ENCODE peak calls at places on chromosomes 4 and X, in four cellular contexts. A, K, Q and N are unnamed samples.

GRCh38 chr4:25667931-25668557 is 12.4 kb downstream of the SLC34A2 start:
- DNase-seq in A (peak; percentile 22), K (peak; percentile 12), Q (no peak), N (no peak)

GRCh38 chr4:153394945-153395344 is 50.5 kb downstream of the MND1 start:
- DNase-seq in A (no peak), K (no peak), Q (no peak), N (no peak)

GRCh38 chr4:103498161-103499070 is 221.4 kb downstream of the TACR3 start:
- DNase-seq in A (no peak), K (no peak), Q (no peak), N (peak; percentile 38)

GRCh38 chrX:1167466-1167865 is 45.0 kb downstream of the CRLF2 start:
- DNase-seq in A (no peak), K (no peak), Q (no peak), N (no peak)

GRCh38 chr4:53057679-53058078 is 195.6 kb downstream of the RASL11B start:
- DNase-seq in A (no peak), K (no peak), Q (no peak), N (no peak)

GRCh38 chrX:40169193-40170086 is 71.7 kb upstream of the BCOR start:
- DNase-seq in A (peak; percentile 79), K (peak; percentile 70), Q (no peak), N (peak; percentile 77)

GRCh38 chrX:69150294-69150960 is 14.8 kb downstream of the PJA1 start:
- DNase-seq in A (peak; percentile 10), K (no peak), Q (no peak), N (no peak)

GRCh38 chr4:6188687-6189305 is 11.6 kb downstream of the JAKMIP1 start:
- DNase-seq in A (no peak), K (no peak), Q (no peak), N (no peak)

GRCh38 chr4:179110356-179110755 is 1668.1 kb upstream of the AGA start:
- DNase-seq in A (no peak), K (no peak), Q (no peak), N (no peak)

GRCh38 chr4:24001945-24002640 is 112.2 kb upstream of the PPARGC1A start:
- DNase-seq in A (no peak), K (no peak), Q (no peak), N (no peak)

GRCh38 chr4:90121961-90122748 is 5.0 kb upstream of the CCSER1 start:
- DNase-seq in A (no peak), K (no peak), Q (no peak), N (no peak)

GRCh38 chr4:48403779-48404178 is 62.5 kb downstream of the SLAIN2 start:
- DNase-seq in A (no peak), K (no peak), Q (no peak), N (no peak)

DNA sequence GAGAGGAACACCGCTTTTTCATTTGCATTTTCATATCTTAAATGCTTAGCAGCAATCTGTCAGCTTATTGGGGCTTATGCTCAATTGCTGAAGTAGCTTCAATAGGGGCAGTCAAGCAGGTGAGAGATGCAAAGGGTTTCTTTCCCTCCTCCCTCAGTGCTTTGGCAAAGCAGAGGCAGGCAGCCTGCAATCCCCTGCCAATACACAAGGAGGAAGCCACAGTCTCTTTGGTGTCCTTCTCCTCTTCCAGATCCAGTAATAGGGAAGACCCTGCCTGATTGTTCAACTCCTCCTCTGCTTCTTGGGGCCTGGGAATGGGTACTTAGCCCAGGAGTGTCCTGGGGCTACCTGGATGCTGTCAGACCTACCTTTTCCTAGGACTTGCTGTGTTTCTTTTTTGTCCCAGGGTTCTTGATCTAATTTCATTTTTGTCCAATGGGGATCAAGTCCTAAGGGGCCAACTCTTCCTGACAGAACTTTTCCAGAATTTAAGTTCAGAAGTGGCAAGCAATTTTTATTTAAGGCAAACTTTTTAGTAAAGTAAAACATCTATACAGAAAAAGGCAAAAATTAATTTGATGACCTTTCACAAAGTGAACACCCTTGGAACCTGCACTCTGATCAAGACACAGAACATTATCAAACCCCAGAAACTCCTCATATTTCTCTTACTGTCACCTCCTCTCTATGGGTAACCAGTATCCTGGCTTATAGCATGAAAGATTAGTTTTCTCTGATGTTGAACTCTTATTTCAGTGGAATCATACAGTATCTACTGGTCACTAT is 260.3 kb downstream of the PPP3CA start:
- DNase-seq in A (no peak), K (no peak), Q (no peak), N (no peak)
- TF ChIP-seq CTCF in A (no peak), K (no peak), Q (no peak), N (no peak)

GRCh38 chr4:87356832-87357526 is 34.0 kb downstream of the HSD17B11 start:
- DNase-seq in A (no peak), K (no peak), Q (no peak), N (no peak)

GRCh38 chr4:87354168-87355102 is 31.8 kb upstream of the HSD17B13 start:
- DNase-seq in A (no peak), K (peak; percentile 76), Q (no peak), N (no peak)

GRCh38 chr4:87359258-87359657 is 31.7 kb downstream of the HSD17B11 start:
- DNase-seq in A (no peak), K (no peak), Q (no peak), N (no peak)

DNA sequence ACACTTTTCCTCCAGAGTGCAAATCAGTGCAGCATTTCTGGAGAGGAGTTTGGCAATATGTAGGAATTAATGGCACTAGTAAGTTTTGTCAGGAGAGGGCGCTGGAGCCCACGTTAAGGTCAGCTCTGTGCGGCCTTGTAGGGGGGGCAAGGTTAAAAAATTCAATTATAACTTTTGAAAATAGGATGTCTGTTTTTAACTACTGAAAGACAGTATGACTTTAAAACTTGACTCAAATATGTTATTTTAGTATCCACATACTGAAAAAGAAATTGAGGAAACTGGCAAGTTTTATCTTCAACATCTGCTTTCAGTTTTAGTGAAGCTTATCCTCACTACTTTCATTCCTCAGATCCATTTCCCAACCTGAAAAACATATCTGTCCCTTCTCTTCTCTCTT is 30.9 kb upstream of the HSD17B13 start:
- DNase-seq in A (no peak), K (peak; percentile 76), Q (no peak), N (peak; percentile 41)
- TF ChIP-seq CTCF in A (peak; percentile 12), K (peak; percentile 50), Q (no peak), N (peak; percentile 71)

GRCh38 chr4:126051709-126052424 is 737.1 kb downstream of the FAT4 start:
- DNase-seq in A (no peak), K (no peak), Q (no peak), N (no peak)
- TF ChIP-seq CTCF in A (no peak), K (no peak), Q (no peak), N (no peak)

GRCh38 chr4:7323461-7323871 is 111.3 kb downstream of the PSAPL1 start:
- DNase-seq in A (no peak), K (no peak), Q (no peak), N (no peak)

GRCh38 chr4:7323872-7324650 is 110.7 kb downstream of the PSAPL1 start:
- DNase-seq in A (no peak), K (peak; percentile 60), Q (no peak), N (no peak)

GRCh38 chr4:7325541-7325940 is 109.2 kb downstream of the PSAPL1 start:
- DNase-seq in A (no peak), K (peak; percentile 44), Q (no peak), N (no peak)

GRCh38 chr4:7326306-7326692 is 108.4 kb downstream of the PSAPL1 start:
- DNase-seq in A (no peak), K (peak; percentile 59), Q (no peak), N (no peak)

DNA sequence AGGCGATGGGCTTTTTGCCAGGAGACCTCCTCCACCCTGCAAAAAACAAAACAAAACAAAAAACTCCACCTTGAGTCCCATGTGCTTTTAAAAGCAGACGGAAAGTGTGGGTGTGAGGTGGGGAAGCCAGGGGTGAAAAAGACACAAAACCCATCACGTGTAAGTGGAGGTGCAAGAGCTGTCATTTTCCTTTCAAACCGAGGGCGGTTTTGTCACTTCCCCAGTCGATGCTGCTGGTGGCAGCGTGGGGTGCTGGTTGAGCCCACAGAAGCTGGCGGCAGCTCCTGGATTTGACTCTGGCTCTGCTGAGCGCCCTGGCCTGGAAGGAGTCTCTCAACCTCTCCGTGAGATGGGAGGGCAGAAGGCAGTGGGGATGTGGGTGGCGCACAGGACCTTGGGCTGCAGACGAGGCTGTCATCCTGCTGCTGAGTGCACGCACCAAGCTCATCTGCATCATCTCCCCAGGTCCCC is 110.0 kb downstream of the PSAPL1 start:
- DNase-seq in A (no peak), K (peak; percentile 56), Q (no peak), N (no peak)
- TF ChIP-seq CTCF in A (no peak), K (no peak), Q (no peak), N (no peak)

DNA sequence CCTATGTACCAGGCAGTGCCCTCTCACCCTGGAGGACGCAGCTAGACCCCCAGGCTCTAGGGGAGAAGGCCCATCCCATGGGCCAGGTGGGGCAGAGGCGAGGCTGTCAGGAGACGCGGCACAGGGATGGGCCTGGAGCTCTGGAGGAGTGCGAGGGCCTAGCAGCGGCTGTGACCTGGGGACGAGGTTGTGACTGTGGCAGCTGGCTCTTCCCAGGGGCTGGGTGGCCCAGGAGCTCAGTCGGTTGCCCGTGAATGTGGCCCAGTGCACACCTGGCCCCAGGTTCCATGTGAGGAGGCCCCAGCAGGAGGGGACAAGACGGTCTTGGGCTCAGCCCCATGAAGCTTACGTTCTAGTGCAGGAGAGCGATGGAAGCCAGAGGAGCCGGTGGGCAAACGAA is 31.0 kb upstream of the ADRA2C start:
- DNase-seq in A (no peak), K (no peak), Q (no peak), N (no peak)
- TF ChIP-seq CTCF in A (no peak), K (no peak), Q (no peak), N (no peak)

GRCh38 chr4:47000406-47000805 is 7.0 kb upstream of the GABRA4 start:
- DNase-seq in A (no peak), K (no peak), Q (no peak), N (no peak)

GRCh38 chr4:46999584-46999983 is 6.2 kb upstream of the GABRA4 start:
- DNase-seq in A (no peak), K (no peak), Q (no peak), N (no peak)

DNA sequence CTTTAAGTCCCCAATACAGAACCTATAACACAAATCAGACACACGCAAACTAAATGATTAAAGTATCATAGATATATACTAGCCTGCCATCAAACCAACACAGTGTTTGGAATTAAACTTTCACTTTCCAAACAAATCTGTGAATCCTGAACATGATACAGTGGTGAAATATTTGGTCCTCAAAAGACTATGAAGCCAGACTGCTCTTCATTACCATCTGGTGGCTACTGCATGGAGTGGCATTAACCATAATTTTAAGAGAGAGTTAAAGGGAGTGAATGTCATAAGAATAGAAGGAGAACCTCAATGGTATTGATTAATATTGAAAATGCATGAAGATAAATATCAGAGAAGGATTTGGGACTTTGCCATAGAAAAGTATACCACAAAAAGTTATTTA is 9.2 kb upstream of the GABRA4 start:
- DNase-seq in A (no peak), K (no peak), Q (no peak), N (no peak)
- TF ChIP-seq CTCF in A (no peak), K (peak; percentile 30), Q (no peak), N (peak; percentile 32)

GRCh38 chr4:157819693-157820464 is 352.9 kb downstream of the GASK1B start:
- DNase-seq in A (no peak), K (no peak), Q (no peak), N (no peak)
- TF ChIP-seq CTCF in A (no peak), K (no peak), Q (no peak), N (no peak)

DNA sequence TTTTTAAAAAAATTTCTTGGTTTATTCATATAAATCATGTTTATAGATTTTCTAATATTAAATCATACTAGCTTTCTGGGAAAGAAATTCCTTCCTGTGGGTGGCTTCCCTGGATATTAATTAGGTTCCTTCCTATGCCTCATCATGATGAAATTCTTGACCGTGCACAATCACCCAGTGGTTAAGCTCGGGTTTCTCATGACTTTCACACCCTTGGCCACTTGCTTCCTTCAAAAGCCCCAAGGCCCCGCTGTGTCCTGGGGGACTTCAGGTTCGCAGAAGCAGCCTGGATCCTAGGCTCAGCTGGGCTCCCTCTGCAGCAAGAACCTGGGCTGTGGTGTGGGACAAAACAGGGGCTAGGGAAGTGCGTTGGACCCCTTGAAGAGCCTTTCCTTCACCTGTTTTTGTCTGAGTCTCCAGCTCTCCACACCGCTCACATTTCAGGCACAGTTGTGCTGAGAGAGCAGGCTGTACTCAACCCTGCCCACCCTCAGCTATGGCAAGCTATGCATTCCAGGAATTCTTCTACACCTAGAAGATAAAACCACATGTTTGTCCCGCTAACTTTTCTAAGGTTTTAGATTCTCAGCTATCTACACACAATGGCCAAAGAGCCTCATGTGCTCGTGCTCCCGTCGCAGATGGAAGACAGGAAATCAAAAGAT is 48.9 kb upstream of the TMSB15B start:
- DNase-seq in A (no peak), K (no peak), Q (no peak), N (no peak)
- TF ChIP-seq CTCF in A (no peak), K (no peak), Q (no peak), N (no peak)